ENCODE peak calls at places on chromosomes 2 and 18, in seven cellular contexts. Q is GM23338, I is PC-3, W is SK-N-SH, B is neural progenitor cell, L is HCT116, P is hepatocyte. S is an unnamed sample.

GRCh38 chr2:195500878-195501277 is 156.1 kb upstream of the SLC39A10 start:
- DNase-seq in Q (no peak), I (no peak), W (no peak), B (no peak), L (no peak), P (no peak), S (no peak)

GRCh38 chr2:120605231-120605935 is 130.3 kb upstream of the GLI2 start:
- DNase-seq in Q (no peak), I (no peak), W (no peak), B (no peak), L (no peak), P (no peak), S (no peak)

GRCh38 chr2:230225486-230225885 is at the start of gene SP140:
- DNase-seq in Q (no peak), I (no peak), W (no peak), B (no peak), L (no peak), P (no peak), S (peak; percentile 57)

GRCh38 chr2:46486441-46486840 is 7.1 kb downstream of the TMEM247 start:
- DNase-seq in Q (no peak), I (no peak), W (no peak), B (no peak), L (no peak), P (no peak), S (no peak)

GRCh38 chr2:152890746-152891145 is 172.3 kb downstream of the ARL6IP6 start:
- DNase-seq in Q (no peak), I (no peak), W (no peak), B (no peak), L (no peak), P (no peak), S (no peak)

GRCh38 chr2:181573140-181573736 is 83.7 kb downstream of the CERKL start:
- DNase-seq in Q (peak; percentile 72), I (peak; percentile 65), W (peak; percentile 26), B (peak; percentile 51), L (peak; percentile 54), P (peak; percentile 47), S (peak; percentile 11)

GRCh38 chr2:205060269-205060668 is 515.0 kb downstream of the PARD3B start:
- DNase-seq in Q (no peak), I (peak; percentile 67), W (no peak), B (no peak), L (no peak), P (peak; percentile 32), S (no peak)

GRCh38 chr2:152875832-152876669 is 157.6 kb downstream of the ARL6IP6 start:
- DNase-seq in Q (no peak), I (no peak), W (no peak), B (no peak), L (no peak), P (peak; percentile 8), S (no peak)

GRCh38 chr2:180823546-180824141 is 156.8 kb upstream of the UBE2E3 start:
- DNase-seq in Q (no peak), I (peak; percentile 55), W (no peak), B (no peak), L (no peak), P (no peak), S (no peak)

GRCh38 chr18:23230688-23231087 is 95.4 kb downstream of the CABLES1 start:
- DNase-seq in Q (no peak), I (no peak), W (no peak), B (no peak), L (no peak), P (no peak), S (no peak)

GRCh38 chr18:48580782-48581181 is 42.0 kb downstream of the CTIF start:
- DNase-seq in Q (peak; percentile 65), I (no peak), W (no peak), B (peak; percentile 41), L (no peak), P (peak; percentile 31), S (no peak)

GRCh38 chr2:120620025-120620793 is 115.5 kb upstream of the GLI2 start:
- DNase-seq in Q (no peak), I (peak; percentile 17), W (no peak), B (no peak), L (peak; percentile 15), P (no peak), S (no peak)

GRCh38 chr2:191869781-191870180 is 22.9 kb upstream of the CAVIN2 start:
- DNase-seq in Q (no peak), I (peak; percentile 27), W (no peak), B (no peak), L (no peak), P (no peak), S (no peak)

GRCh38 chr2:42074661-42075060 is 26.8 kb downstream of the PKDCC start:
- DNase-seq in Q (peak; percentile 52), I (peak; percentile 4), W (no peak), B (no peak), L (no peak), P (no peak), S (no peak)

GRCh38 chr2:34288016-34288415 is 688.9 kb upstream of the FAM98A start:
- DNase-seq in Q (no peak), I (no peak), W (no peak), B (no peak), L (no peak), P (no peak), S (no peak)

GRCh38 chr2:10170256-10170655 is 47.7 kb downstream of the RRM2 start:
- DNase-seq in Q (no peak), I (peak; percentile 12), W (peak; percentile 63), B (no peak), L (no peak), P (peak; percentile 16), S (no peak)

GRCh38 chr2:150191349-150191748 is 296.1 kb downstream of the RND3 start:
- DNase-seq in Q (no peak), I (peak; percentile 65), W (no peak), B (no peak), L (no peak), P (no peak), S (no peak)

GRCh38 chr2:182924311-182924710 is 57.9 kb upstream of the FRZB start:
- DNase-seq in Q (no peak), I (no peak), W (no peak), B (no peak), L (no peak), P (no peak), S (no peak)

GRCh38 chr2:230828272-230828961 is 36.3 kb upstream of the ITM2C start:
- DNase-seq in Q (peak; percentile 50), I (no peak), W (no peak), B (no peak), L (no peak), P (no peak), S (no peak)

GRCh38 chr2:230457073-230457768 is 41.2 kb downstream of the SP100 start:
- DNase-seq in Q (no peak), I (no peak), W (no peak), B (no peak), L (no peak), P (no peak), S (peak; percentile 26)

GRCh38 chr2:29398384-29399237 is 283.4 kb downstream of the CLIP4 start:
- DNase-seq in Q (no peak), I (no peak), W (peak; percentile 71), B (no peak), L (no peak), P (no peak), S (no peak)

GRCh38 chr2:55169359-55169758 is 62.7 kb downstream of the CLHC1 start:
- DNase-seq in Q (no peak), I (no peak), W (no peak), B (no peak), L (no peak), P (no peak), S (no peak)

GRCh38 chr2:1854747-1855146 is 110.4 kb upstream of the PXDN start:
- DNase-seq in Q (peak; percentile 89), I (peak; percentile 30), W (peak; percentile 95), B (peak; percentile 86), L (no peak), P (peak; percentile 72), S (no peak)

GRCh38 chr2:210323003-210323402 is 8.0 kb upstream of the MYL1 start:
- DNase-seq in Q (no peak), I (no peak), W (no peak), B (no peak), L (no peak), P (no peak), S (no peak)

GRCh38 chr2:210318491-210318890 is 3.5 kb upstream of the MYL1 start:
- DNase-seq in Q (no peak), I (no peak), W (no peak), B (no peak), L (no peak), P (no peak), S (no peak)

GRCh38 chr2:210315015-210315807 is at the start of gene MYL1:
- DNase-seq in Q (no peak), I (no peak), W (no peak), B (no peak), L (no peak), P (no peak), S (no peak)

GRCh38 chr2:210324458-210324857 is 9.5 kb upstream of the MYL1 start:
- DNase-seq in Q (peak; percentile 13), I (no peak), W (no peak), B (no peak), L (no peak), P (no peak), S (no peak)

DNA sequence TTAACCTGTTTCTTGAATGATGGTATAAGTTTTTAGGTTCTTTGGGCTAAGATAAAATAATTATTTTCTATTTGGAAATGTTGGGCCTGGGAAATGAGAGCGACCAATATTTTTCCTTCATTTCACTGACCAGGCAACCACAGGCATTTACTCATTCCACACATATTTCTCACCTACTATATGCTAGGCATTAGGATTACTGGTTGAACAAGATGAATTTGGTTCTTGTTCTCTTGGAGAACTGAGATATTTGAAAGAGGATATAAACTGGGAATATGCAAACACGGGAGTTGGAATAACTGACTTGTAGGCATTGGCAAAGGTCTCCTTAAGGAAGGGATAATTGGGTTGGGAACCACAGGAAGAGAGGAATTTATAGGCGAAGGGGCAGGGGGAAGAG is 3.9 kb upstream of the MYL1 start:
- DNase-seq in Q (no peak), I (no peak), W (no peak), B (no peak), L (no peak), P (no peak), S (no peak)
- H3K27ac ChIP-seq in Q (no peak overlapping the region), I (no peak overlapping the region), W (no peak overlapping the region), B (no peak overlapping the region), L (no peak overlapping the region), P (no peak overlapping the region), S (no peak overlapping the region)

DNA sequence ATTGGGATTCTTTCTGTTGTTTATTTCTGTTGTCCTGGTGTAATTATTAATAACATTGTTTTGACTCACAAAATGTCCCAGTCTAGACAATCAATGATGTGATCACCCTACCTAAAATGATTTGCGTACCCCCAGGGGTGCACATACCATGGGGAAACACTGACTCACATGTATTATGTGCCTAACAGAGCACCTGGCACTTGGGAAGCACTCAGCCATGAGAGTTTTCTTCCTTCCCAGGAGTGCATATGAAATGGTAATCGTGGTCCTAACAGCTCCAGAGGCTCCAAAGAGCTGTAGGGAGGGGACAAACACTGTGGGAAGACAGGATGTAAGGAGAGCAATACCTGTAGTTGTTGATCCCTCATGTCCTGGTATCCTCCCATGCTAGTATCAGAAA is 187.8 kb upstream of the ERBB4 start:
- DNase-seq in Q (peak; percentile 43), I (no peak), W (no peak), B (no peak), L (no peak), P (no peak), S (no peak)
- TF ChIP-seq EZH2phosphoT487 in Q (no peak), I (no peak), W (no peak), B (no peak), L (no peak), P (no peak), S (no peak)

GRCh38 chr2:15619938-15620337 is 28.3 kb downstream of the DDX1 start:
- DNase-seq in Q (no peak), I (no peak), W (no peak), B (no peak), L (no peak), P (no peak), S (no peak)
- H3K36me3 ChIP-seq in Q (peaks cover 64% of the 10 kb centered on the region), I (peaks cover 65% of the 10 kb centered on the region), W (peaks cover 87% of the 10 kb centered on the region), B (peaks cover 51% of the 10 kb centered on the region), L (peaks cover 50% of the 10 kb centered on the region), P (peaks cover 3% of the 10 kb centered on the region), S (peaks cover 95% of the 10 kb centered on the region)

GRCh38 chr2:179272406-179273192 is 8.0 kb upstream of the SESTD1 start:
- DNase-seq in Q (no peak), I (peak; percentile 75), W (no peak), B (peak; percentile 11), L (no peak), P (peak; percentile 24), S (no peak)
- H3K27ac ChIP-seq in Q (no peak overlapping the region), I (peak overlapping the region; percentile 89), W (no peak overlapping the region), B (no peak overlapping the region), L (no peak overlapping the region), P (peak overlapping the region; percentile 82), S (no peak overlapping the region)